ENCODE peak calls at places on chromosomes 13 and 19, in eight cellular contexts. H, S, Y, F, L, U, P and O are unnamed samples.

GRCh38 chr13:30762643-30763042 is 27.3 kb downstream of the ALOX5AP start:
- DNase-seq in H (no peak), S (no peak), Y (no peak), F (peak; percentile 29), L (no peak), U (peak; percentile 36), P (no peak), O (no peak)

GRCh38 chr19:43622956-43623355 is 3.5 kb upstream of the ZNF428 start:
- DNase-seq in H (no peak), S (no peak), Y (no peak), F (no peak), L (no peak), U (no peak), P (no peak), O (no peak)

GRCh38 chr13:42066542-42066941 is 18.1 kb downstream of the DGKH start:
- DNase-seq in H (no peak), S (no peak), Y (no peak), F (peak; percentile 96), L (no peak), U (peak; percentile 93), P (no peak), O (no peak)

GRCh38 chr19:1150333-1151036 is 23.6 kb downstream of the SBNO2 start:
- DNase-seq in H (no peak), S (no peak), Y (no peak), F (no peak), L (no peak), U (no peak), P (no peak), O (no peak)

GRCh38 chr19:13132471-13133166 is 14.6 kb downstream of the NACC1 start:
- DNase-seq in H (no peak), S (peak; percentile 43), Y (peak; percentile 36), F (peak; percentile 48), L (no peak), U (peak; percentile 78), P (peak; percentile 2), O (no peak)

GRCh38 chr13:38530492-38530891 is 156.4 kb upstream of the FREM2 start:
- DNase-seq in H (peak; percentile 29), S (no peak), Y (no peak), F (peak; percentile 65), L (no peak), U (peak; percentile 25), P (peak; percentile 15), O (no peak)

GRCh38 chr19:13507053-13507611 is 853 bp upstream of the CACNA1A start:
- DNase-seq in H (peak; percentile 18), S (no peak), Y (no peak), F (no peak), L (no peak), U (peak; percentile 15), P (no peak), O (no peak)

GRCh38 chr13:31807090-31807541 is 67.8 kb downstream of the RXFP2 start:
- DNase-seq in H (no peak), S (peak; percentile 64), Y (peak; percentile 16), F (peak; percentile 5), L (no peak), U (peak; percentile 44), P (no peak), O (no peak)

GRCh38 chr19:39310558-39311311 is 9.9 kb downstream of the LRFN1 start:
- DNase-seq in H (peak; percentile 68), S (no peak), Y (no peak), F (peak; percentile 26), L (no peak), U (no peak), P (no peak), O (no peak)

GRCh38 chr13:101384929-101385328 is 31.4 kb downstream of the NALCN start:
- DNase-seq in H (no peak), S (no peak), Y (no peak), F (no peak), L (no peak), U (no peak), P (no peak), O (no peak)

GRCh38 chr19:30448386-30449130 is 76.4 kb downstream of the ZNF536 start:
- DNase-seq in H (no peak), S (no peak), Y (no peak), F (no peak), L (no peak), U (no peak), P (no peak), O (no peak)

GRCh38 chr13:82356667-82357066 is 1525.6 kb downstream of the SLITRK1 start:
- DNase-seq in H (peak; percentile 16), S (no peak), Y (no peak), F (peak; percentile 39), L (no peak), U (peak; percentile 6), P (no peak), O (no peak)

GRCh38 chr13:30745917-30746686 is 10.8 kb downstream of the ALOX5AP start:
- DNase-seq in H (no peak), S (no peak), Y (no peak), F (peak; percentile 40), L (no peak), U (no peak), P (peak; percentile 24), O (no peak)

GRCh38 chr19:51365211-51366049 is 758 bp downstream of the ETFB start:
- DNase-seq in H (peak; percentile 61), S (no peak), Y (no peak), F (peak; percentile 65), L (peak; percentile 30), U (peak; percentile 71), P (peak; percentile 81), O (peak; percentile 41)

GRCh38 chr19:35264281-35265125 is 4.3 kb upstream of the USF2 start:
- DNase-seq in H (no peak), S (no peak), Y (no peak), F (no peak), L (no peak), U (no peak), P (no peak), O (peak; percentile 15)

DNA sequence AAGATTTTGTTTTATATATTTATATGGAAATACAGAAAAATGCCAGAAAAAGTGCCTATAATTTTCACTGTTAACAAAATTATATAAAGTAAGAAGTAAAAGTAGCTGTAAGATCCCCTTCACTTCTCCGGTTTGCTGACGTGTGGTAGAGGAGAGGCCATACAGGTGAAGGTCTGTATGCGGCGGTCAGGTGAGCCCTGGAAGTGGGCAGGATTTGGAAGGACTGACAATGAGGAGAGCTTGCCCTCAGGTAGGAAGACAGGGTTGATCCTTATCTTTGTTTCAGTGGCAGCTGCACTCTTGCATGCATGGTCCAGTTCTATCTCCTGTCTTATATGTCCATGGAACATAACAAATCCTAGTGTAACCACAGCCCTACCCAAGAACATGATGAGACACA is 16.9 kb upstream of the TFDP1 start:
- DNase-seq in H (no peak), S (no peak), Y (no peak), F (no peak), L (no peak), U (no peak), P (no peak), O (no peak)
- TF ChIP-seq CTCF in H (no peak), S (no peak), Y (no peak), F (no peak), L (no peak), U (no peak), P (no peak), O (no peak)

DNA sequence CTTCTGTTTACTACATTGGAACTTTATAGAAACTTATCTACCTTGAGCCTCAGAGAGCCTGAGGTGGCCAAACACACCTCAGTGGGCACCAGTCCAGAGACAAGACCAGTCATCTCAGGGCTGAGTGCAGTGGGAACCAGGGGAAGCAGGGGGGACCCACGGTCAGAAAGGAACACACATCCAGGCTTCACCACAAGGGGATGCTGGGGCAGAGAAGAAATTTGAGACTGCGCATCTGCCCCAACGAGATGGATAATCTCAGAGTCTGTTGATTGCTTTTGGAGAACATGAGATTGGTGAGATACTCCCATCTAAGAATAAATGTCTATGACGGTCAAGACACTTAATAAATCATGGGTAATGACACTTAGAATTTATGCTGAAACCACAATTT is 98.7 kb downstream of the DOCK9 start:
- DNase-seq in H (no peak), S (no peak), Y (no peak), F (no peak), L (no peak), U (no peak), P (no peak), O (no peak)
- TF ChIP-seq CTCF in H (no peak), S (no peak), Y (no peak), F (peak; percentile 10), L (no peak), U (peak; percentile 12), P (no peak), O (no peak)

DNA sequence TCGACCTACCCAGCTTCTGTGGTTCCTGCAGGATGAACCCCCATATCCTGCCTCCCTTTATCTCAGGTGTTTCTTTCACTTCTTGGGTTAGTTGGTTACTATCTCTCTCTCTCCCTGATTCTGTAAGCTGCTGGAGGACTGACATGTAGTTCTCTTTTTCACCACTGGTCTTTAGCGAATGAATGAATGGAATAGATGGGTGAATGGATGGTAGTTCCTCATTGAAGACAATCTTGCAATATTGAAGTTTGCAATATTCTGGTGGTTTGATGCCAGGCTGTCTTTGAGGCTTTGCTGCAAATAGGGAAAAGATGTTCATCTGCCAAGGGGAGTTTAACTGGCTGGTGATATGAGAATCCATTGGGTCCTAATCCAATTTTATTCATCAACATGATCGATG is 120.2 kb downstream of the UBL3 start:
- DNase-seq in H (no peak), S (no peak), Y (no peak), F (no peak), L (no peak), U (no peak), P (no peak), O (no peak)
- TF ChIP-seq CTCF in H (no peak), S (no peak), Y (no peak), F (no peak), L (no peak), U (peak; percentile 9), P (no peak), O (no peak)

DNA sequence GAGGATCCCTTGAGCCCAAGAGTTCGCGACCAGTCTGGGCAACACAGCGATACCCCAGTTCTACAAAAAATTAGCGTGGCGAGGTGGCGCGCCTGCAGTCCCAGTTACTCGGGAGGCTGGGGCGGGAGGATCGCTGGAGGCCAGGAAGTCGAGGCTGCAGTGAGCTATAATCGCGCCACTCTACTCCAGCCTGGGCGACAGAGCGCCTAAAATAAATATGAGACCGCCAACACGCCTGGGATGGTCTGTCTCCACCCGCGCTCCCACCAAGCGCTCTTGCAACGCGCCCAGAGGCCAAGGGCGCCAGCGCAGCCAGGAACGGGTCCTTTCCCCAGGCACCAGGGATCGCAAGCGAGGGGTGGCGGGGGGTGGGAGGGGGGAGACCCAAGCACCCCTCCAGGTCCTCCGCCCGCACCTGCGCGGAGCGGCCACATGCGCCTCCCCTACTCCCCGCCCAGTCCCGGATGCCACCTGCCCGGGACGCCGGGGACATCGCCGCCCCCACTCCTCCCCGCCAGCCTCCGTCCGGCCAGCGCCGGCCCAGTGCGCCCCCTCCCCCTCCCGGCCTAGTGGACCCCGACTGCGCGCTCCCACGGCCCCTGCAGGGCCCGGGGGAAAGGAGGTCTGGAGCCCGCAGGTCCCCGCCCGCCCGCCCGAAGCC is 441 bp downstream of the RHPN2 start:
- DNase-seq in H (peak; percentile 53), S (no peak), Y (no peak), F (no peak), L (no peak), U (no peak), P (peak; percentile 75), O (peak; percentile 34)
- TF ChIP-seq CTCF in H (no peak), S (no peak), Y (no peak), F (no peak), L (no peak), U (no peak), P (no peak), O (no peak)

GRCh38 chr19:32406161-32407003 is 812 bp downstream of the DPY19L3 start:
- DNase-seq in H (no peak), S (no peak), Y (no peak), F (no peak), L (no peak), U (no peak), P (no peak), O (no peak)
- TF ChIP-seq CTCF in H (no peak), S (no peak), Y (no peak), F (no peak), L (no peak), U (no peak), P (no peak), O (no peak)